ENCODE peak calls at places on chromosomes 16 and 17, in five cellular contexts. T is stomach, I is ovary, R is transverse colon, A is A549. L is an unnamed sample.

GRCh38 chr17:50471009-50471905 is 2.6 kb upstream of the CHAD start:
- DNase-seq in T (no peak), I (no peak), R (no peak), A (no peak), L (no peak)

GRCh38 chr16:56608876-56609462 is 585 bp downstream of the MT2A start:
- DNase-seq in T (no peak), I (no peak), R (no peak), A (no peak), L (peak)

GRCh38 chr16:81997738-81998137 is 13.5 kb downstream of the SDR42E1 start:
- DNase-seq in T (no peak), I (no peak), R (no peak), A (peak), L (no peak)

GRCh38 chr16:55039511-55039910 is 108.8 kb downstream of the IRX5 start:
- DNase-seq in T (no peak), I (no peak), R (no peak), A (no peak), L (no peak)

GRCh38 chr16:10902999-10903398 is 26.0 kb downstream of the CIITA start:
- DNase-seq in T (no peak), I (no peak), R (no peak), A (no peak), L (no peak)

GRCh38 chr16:57264950-57265371 is 19.5 kb downstream of the PLLP start:
- DNase-seq in T (peak), I (no peak), R (peak), A (no peak), L (peak)

GRCh38 chr16:86697715-86698114 is 119.4 kb downstream of the FOXL1 start:
- DNase-seq in T (no peak), I (no peak), R (no peak), A (no peak), L (no peak)

GRCh38 chr16:19123535-19124178 is 9.9 kb downstream of the ITPRIPL2 start:
- DNase-seq in T (peak), I (no peak), R (peak), A (no peak), L (no peak)

GRCh38 chr17:73160980-73161630 is 3.7 kb upstream of the SSTR2 start:
- DNase-seq in T (no peak), I (no peak), R (no peak), A (no peak), L (no peak)

GRCh38 chr16:50229149-50229726 is 37.1 kb upstream of the ADCY7 start:
- DNase-seq in T (no peak), I (no peak), R (no peak), A (no peak), L (no peak)

GRCh38 chr16:11163761-11164261 is 92.2 kb downstream of the SOCS1 start:
- DNase-seq in T (no peak), I (no peak), R (no peak), A (no peak), L (no peak)

GRCh38 chr17:4598776-4599504 is 14.6 kb downstream of the SMTNL2 start:
- DNase-seq in T (no peak), I (peak), R (peak), A (no peak), L (no peak)

GRCh38 chr17:60832206-60832605 is 154.6 kb downstream of the BCAS3 start:
- DNase-seq in T (no peak), I (no peak), R (no peak), A (no peak), L (no peak)

GRCh38 chr16:10620120-10620519 is 39.7 kb upstream of the EMP2 start:
- DNase-seq in T (no peak), I (no peak), R (no peak), A (no peak), L (no peak)

GRCh38 chr16:11105038-11105903 is 150.7 kb downstream of the SOCS1 start:
- DNase-seq in T (no peak), I (no peak), R (peak), A (no peak), L (no peak)

GRCh38 chr16:19700319-19700781 is 17.7 kb downstream of the KNOP1 start:
- DNase-seq in T (no peak), I (peak), R (peak), A (peak), L (no peak)

GRCh38 chr16:12009462-12009861 is 32.9 kb downstream of the SNX29 start:
- DNase-seq in T (no peak), I (no peak), R (no peak), A (no peak), L (no peak)

GRCh38 chr16:49809561-49809960 is 46.4 kb downstream of the ZNF423 start:
- DNase-seq in T (no peak), I (no peak), R (no peak), A (no peak), L (no peak)

GRCh38 chr16:56087636-56088035 is 103.7 kb upstream of the GNAO1 start:
- DNase-seq in T (no peak), I (no peak), R (no peak), A (no peak), L (no peak)

GRCh38 chr17:77915594-77916021 is 42.9 kb upstream of the TNRC6C start:
- DNase-seq in T (no peak), I (no peak), R (no peak), A (no peak), L (no peak)

GRCh38 chr17:39365252-39365651 is 36.2 kb downstream of the FBXL20 start:
- DNase-seq in T (no peak), I (no peak), R (no peak), A (no peak), L (no peak)

GRCh38 chr16:59886021-59886420 is 1151.9 kb upstream of the GOT2 start:
- DNase-seq in T (no peak), I (no peak), R (no peak), A (no peak), L (no peak)

GRCh38 chr16:81615833-81616232 is 163.3 kb upstream of the PLCG2 start:
- DNase-seq in T (no peak), I (no peak), R (no peak), A (no peak), L (peak)

GRCh38 chr17:15930426-15930825 is 14.5 kb upstream of the ADORA2B start:
- DNase-seq in T (no peak), I (no peak), R (no peak), A (no peak), L (no peak)

GRCh38 chr16:72195609-72196008 is 23.7 kb upstream of the PMFBP1 start:
- DNase-seq in T (no peak), I (no peak), R (no peak), A (no peak), L (peak)
- TF ChIP-seq EP300 in T (no peak), I (no peak), R (no peak), A (no peak), L (no peak)

DNA sequence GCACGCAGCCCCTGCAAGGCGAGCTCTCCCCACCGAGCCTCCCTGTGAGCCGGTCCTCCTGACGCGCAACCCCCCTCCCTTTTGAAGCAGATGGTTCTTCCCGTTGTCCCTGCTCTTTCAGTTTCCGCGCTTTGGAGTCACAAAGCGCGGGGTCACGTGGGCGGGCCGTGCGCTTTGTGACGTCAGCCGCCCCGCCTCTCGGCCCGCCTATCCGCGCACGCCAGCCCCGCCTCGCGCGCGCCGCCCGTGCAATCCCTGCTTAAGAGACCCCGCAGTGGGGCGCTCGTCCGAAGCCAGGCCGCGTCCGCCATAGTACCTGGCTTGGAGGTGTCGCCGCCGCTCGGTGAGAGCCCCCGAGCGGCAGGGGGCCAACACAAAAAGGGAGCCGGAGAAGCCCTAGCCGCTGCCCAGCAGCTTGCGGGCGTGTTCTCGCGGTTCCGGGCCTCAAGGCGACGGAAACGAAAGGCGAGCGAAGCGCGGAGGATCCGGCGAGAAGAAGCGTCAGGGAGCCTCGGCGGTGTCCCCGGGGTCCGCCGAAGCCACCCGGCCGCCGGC is at the start of gene RBBP6:
- DNase-seq in T (peak), I (peak), R (peak), A (peak), L (peak)
- TF ChIP-seq EP300 in T (peak), I (peak), R (peak), A (no peak), L (peak)

DNA sequence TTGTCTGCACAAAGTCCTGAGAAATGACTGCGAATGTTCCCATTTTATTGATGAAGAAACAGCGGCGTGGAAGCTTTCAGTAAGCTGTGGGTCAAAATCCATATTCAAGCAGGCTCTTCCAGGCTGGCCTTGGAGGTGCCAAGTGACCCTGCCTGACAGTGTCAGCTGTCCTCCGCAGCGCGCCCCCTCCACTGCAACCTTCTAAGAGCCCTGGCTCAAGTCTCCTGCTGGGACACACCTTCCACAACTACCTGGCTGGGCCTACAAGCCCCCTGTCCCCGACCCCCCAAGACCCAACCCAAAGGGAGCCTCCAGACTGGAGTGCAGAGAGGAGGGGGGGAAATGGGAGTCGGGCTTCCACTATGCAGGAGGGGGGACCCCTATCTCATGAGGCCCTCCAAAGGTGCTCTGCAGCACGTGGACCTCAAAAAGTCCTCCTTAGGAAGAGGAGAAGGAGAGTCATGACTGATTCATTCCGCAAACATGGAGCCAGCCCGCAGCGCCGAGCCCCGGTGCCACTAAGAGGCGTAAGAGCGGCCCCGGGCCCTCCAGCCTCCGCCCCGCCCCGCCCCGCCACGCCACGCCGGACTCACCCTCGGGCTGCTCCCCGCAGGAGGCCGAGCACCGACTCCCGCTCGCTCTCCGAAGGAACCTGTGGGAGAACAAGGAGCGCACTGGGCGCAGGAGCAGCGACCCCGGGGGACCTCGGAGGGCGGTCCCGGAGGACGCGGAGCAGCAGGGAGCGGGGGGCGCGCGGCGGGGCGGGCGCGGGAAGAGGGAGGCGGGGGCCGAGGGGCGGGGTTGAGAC is 574 bp downstream of the MPP3 start:
- DNase-seq in T (peak), I (peak), R (peak), A (peak), L (peak)
- TF ChIP-seq EP300 in T (no peak), I (no peak), R (no peak), A (no peak), L (no peak)

GRCh38 chr16:87853411-87854052 is 15.8 kb downstream of the SLC7A5 start:
- DNase-seq in T (peak), I (peak), R (peak), A (peak), L (peak)
- TF ChIP-seq EP300 in T (peak), I (no peak), R (peak), A (peak), L (peak)

GRCh38 chr17:1414001-1414574 is 14.1 kb upstream of the YWHAE start:
- DNase-seq in T (no peak), I (no peak), R (no peak), A (no peak), L (no peak)

GRCh38 chr17:1416414-1416813 is 16.4 kb upstream of the YWHAE start:
- DNase-seq in T (no peak), I (no peak), R (no peak), A (no peak), L (no peak)

GRCh38 chr17:1414634-1415033 is 14.6 kb upstream of the YWHAE start:
- DNase-seq in T (no peak), I (no peak), R (no peak), A (no peak), L (no peak)

GRCh38 chr17:1412185-1413110 is 12.4 kb upstream of the YWHAE start:
- DNase-seq in T (peak), I (no peak), R (no peak), A (no peak), L (peak)

DNA sequence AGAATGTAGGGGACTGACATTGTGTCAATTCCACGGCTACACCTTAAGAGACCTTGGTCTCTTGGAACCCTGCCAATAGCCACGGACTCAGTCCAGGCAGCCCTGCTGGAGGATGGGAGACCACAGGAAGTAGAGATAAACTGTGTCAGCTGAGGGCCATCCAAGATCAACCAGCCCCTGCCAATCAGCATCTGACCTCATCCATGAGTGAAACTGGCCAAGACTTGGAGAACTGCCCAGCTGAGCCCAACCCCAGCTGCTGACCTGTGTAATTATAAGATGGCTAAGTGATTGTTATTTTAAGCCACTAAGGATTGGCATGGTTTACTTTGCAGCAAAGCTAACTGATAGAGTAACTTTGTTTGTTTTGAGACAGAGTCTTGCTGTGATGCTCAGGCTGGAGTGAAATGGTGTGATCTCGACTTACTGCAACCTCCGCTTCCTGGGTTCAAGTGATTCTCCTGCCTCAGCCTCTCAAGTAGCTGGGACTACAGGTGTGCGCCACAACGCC is 13.3 kb upstream of the YWHAE start:
- DNase-seq in T (peak), I (no peak), R (peak), A (no peak), L (no peak)
- TF ChIP-seq EP300 in T (no peak), I (no peak), R (no peak), A (no peak), L (no peak)

GRCh38 chr17:82399601-82400101 is 18.5 kb upstream of the HEXD start:
- DNase-seq in T (no peak), I (no peak), R (no peak), A (no peak), L (no peak)
- TF ChIP-seq EP300 in T (no peak), I (no peak), R (no peak), A (no peak), L (no peak)

L was measured in upper lobe of left lung.